ENCODE peak calls at places on chromosomes 5 and 9, in nine cellular contexts. H is A549, M is tibial nerve, J is breast epithelium, Y is ovary, P is HCT116, Q is prostate gland, S is suprapubic skin, C is IMR-90. V is an unnamed sample.

GRCh38 chr9:81318571-81318970 is 370.8 kb downstream of the TLE1 start:
- DNase-seq in H (peak), M (no peak), J (no peak), Y (no peak), P (no peak), Q (no peak), S (no peak), C (peak), V (no peak)

GRCh38 chr9:20621553-20622329 is 558 bp downstream of the MLLT3 start:
- DNase-seq in H (peak), M (peak), J (peak), Y (peak), P (no peak), Q (peak), S (peak), C (peak), V (no peak)

GRCh38 chr5:14397717-14398116 is 183.9 kb upstream of the OTULINL start:
- DNase-seq in H (no peak), M (no peak), J (peak), Y (no peak), P (no peak), Q (peak), S (no peak), C (peak), V (no peak)

GRCh38 chr9:122095010-122095767 is 2.1 kb upstream of the TTLL11 start:
- DNase-seq in H (peak), M (peak), J (no peak), Y (peak), P (peak), Q (peak), S (no peak), C (peak), V (no peak)

GRCh38 chr9:124778575-124779367 is 1.8 kb downstream of the OLFML2A start:
- DNase-seq in H (no peak), M (no peak), J (no peak), Y (no peak), P (no peak), Q (no peak), S (no peak), C (no peak), V (no peak)

GRCh38 chr5:36734422-36734821 is 128.0 kb downstream of the SLC1A3 start:
- DNase-seq in H (peak), M (no peak), J (no peak), Y (no peak), P (no peak), Q (peak), S (no peak), C (peak), V (no peak)

GRCh38 chr9:79610019-79610760 is 38.4 kb downstream of the TLE4 start:
- DNase-seq in H (no peak), M (no peak), J (no peak), Y (no peak), P (no peak), Q (no peak), S (no peak), C (peak), V (no peak)

GRCh38 chr5:151890299-151890698 is 34.4 kb downstream of the GLRA1 start:
- DNase-seq in H (no peak), M (no peak), J (no peak), Y (no peak), P (no peak), Q (no peak), S (no peak), C (no peak), V (no peak)

GRCh38 chr9:110531776-110532175 is 47.8 kb downstream of the SVEP1 start:
- DNase-seq in H (no peak), M (no peak), J (no peak), Y (no peak), P (no peak), Q (no peak), S (no peak), C (peak), V (no peak)

GRCh38 chr9:106929471-106930198 is 66.7 kb downstream of the ZNF462 start:
- DNase-seq in H (no peak), M (no peak), J (no peak), Y (no peak), P (no peak), Q (no peak), S (no peak), C (peak), V (no peak)

GRCh38 chr5:125411163-125412050 is 665.0 kb upstream of the ZNF608 start:
- DNase-seq in H (no peak), M (no peak), J (no peak), Y (no peak), P (no peak), Q (peak), S (peak), C (peak), V (no peak)

GRCh38 chr9:131874916-131875670 is 135.2 kb upstream of the RAPGEF1 start:
- DNase-seq in H (no peak), M (no peak), J (no peak), Y (no peak), P (no peak), Q (no peak), S (no peak), C (no peak), V (no peak)

GRCh38 chr5:20556364-20556763 is 568.4 kb upstream of the CDH18 start:
- DNase-seq in H (peak), M (no peak), J (no peak), Y (no peak), P (no peak), Q (no peak), S (no peak), C (no peak), V (no peak)

GRCh38 chr5:157456301-157456700 is 3.7 kb upstream of the NIPAL4 start:
- DNase-seq in H (no peak), M (no peak), J (no peak), Y (no peak), P (no peak), Q (no peak), S (no peak), C (no peak), V (no peak)

GRCh38 chr9:20618361-20618799 is 3.9 kb downstream of the MLLT3 start:
- DNase-seq in H (peak), M (no peak), J (no peak), Y (no peak), P (no peak), Q (peak), S (no peak), C (peak), V (no peak)

GRCh38 chr5:40680741-40681350 is 1.1 kb downstream of the PTGER4 start:
- DNase-seq in H (no peak), M (peak), J (no peak), Y (no peak), P (no peak), Q (peak), S (peak), C (no peak), V (peak)

GRCh38 chr9:26264709-26265601 is 586.7 kb upstream of the TUSC1 start:
- DNase-seq in H (peak), M (no peak), J (no peak), Y (no peak), P (no peak), Q (no peak), S (no peak), C (peak), V (no peak)

GRCh38 chr5:80343067-80343466 is 23.3 kb downstream of the SPZ1 start:
- DNase-seq in H (no peak), M (no peak), J (no peak), Y (no peak), P (peak), Q (no peak), S (no peak), C (peak), V (no peak)

GRCh38 chr9:3502560-3503398 is 23.0 kb downstream of the RFX3 start:
- DNase-seq in H (peak), M (no peak), J (no peak), Y (no peak), P (no peak), Q (no peak), S (no peak), C (peak), V (no peak)

GRCh38 chr5:58849995-58850667 is 267.3 kb downstream of the RAB3C start:
- DNase-seq in H (peak), M (no peak), J (no peak), Y (no peak), P (peak), Q (peak), S (no peak), C (peak), V (peak)

GRCh38 chr5:173412566-173412965 is 84.4 kb upstream of the STC2 start:
- DNase-seq in H (no peak), M (no peak), J (no peak), Y (no peak), P (no peak), Q (no peak), S (no peak), C (peak), V (no peak)

GRCh38 chr9:136363106-136363605 is 388 bp downstream of the DNLZ start:
- DNase-seq in H (peak), M (peak), J (peak), Y (peak), P (peak), Q (peak), S (peak), C (peak), V (peak)
- TF ChIP-seq POLR2A in H (peak), M (no peak), J (no peak), Y (peak), P (peak), Q (peak), S (no peak), C (peak), V (peak)

GRCh38 chr5:34672196-34672595 is 16.1 kb downstream of the RAI14 start:
- DNase-seq in H (no peak), M (no peak), J (no peak), Y (no peak), P (no peak), Q (no peak), S (no peak), C (no peak), V (no peak)

GRCh38 chr5:34673463-34674125 is 17.5 kb downstream of the RAI14 start:
- DNase-seq in H (no peak), M (no peak), J (no peak), Y (no peak), P (no peak), Q (no peak), S (no peak), C (no peak), V (no peak)

GRCh38 chr5:34676409-34676808 is 20.3 kb downstream of the RAI14 start:
- DNase-seq in H (no peak), M (no peak), J (no peak), Y (no peak), P (no peak), Q (no peak), S (no peak), C (peak), V (no peak)

GRCh38 chr5:34675857-34676256 is 19.7 kb downstream of the RAI14 start:
- DNase-seq in H (no peak), M (no peak), J (no peak), Y (no peak), P (no peak), Q (no peak), S (no peak), C (peak), V (no peak)

DNA sequence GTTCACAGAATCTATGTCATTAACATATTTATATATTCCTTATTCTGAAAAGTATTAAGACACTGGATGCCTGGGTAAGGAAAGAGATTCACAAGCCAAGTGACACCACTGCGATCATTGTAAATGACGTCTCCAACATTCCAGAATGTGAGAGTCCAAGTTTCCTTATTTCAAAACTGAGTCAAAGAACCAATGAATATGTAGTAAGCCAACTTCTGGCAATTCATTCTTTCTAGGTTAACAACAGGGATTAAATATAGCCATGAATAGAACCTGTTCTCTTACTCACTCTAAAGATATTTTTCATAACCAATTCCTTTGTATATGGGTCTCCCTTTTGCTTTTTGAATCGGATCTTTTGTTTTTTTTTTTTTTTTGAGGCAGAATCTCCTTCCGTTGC is 18.1 kb downstream of the RAI14 start:
- DNase-seq in H (no peak), M (no peak), J (no peak), Y (no peak), P (no peak), Q (no peak), S (no peak), C (peak), V (no peak)
- TF ChIP-seq POLR2A in H (no peak), M (no peak), J (no peak), Y (no peak), P (no peak), Q (no peak), S (no peak), C (no peak), V (no peak)

GRCh38 chr5:42994285-42995151 is 45.6 kb downstream of the ANXA2R start:
- DNase-seq in H (peak), M (peak), J (peak), Y (peak), P (peak), Q (peak), S (peak), C (peak), V (no peak)

GRCh38 chr5:42990892-42991291 is 49.2 kb downstream of the ANXA2R start:
- DNase-seq in H (no peak), M (no peak), J (no peak), Y (no peak), P (no peak), Q (no peak), S (no peak), C (no peak), V (no peak)

GRCh38 chr5:42993516-42994284 is 46.4 kb downstream of the ANXA2R start:
- DNase-seq in H (peak), M (peak), J (no peak), Y (no peak), P (no peak), Q (no peak), S (no peak), C (peak), V (no peak)

GRCh38 chr5:42991477-42992034 is 48.6 kb downstream of the ANXA2R start:
- DNase-seq in H (no peak), M (peak), J (no peak), Y (no peak), P (no peak), Q (no peak), S (no peak), C (peak), V (peak)

DNA sequence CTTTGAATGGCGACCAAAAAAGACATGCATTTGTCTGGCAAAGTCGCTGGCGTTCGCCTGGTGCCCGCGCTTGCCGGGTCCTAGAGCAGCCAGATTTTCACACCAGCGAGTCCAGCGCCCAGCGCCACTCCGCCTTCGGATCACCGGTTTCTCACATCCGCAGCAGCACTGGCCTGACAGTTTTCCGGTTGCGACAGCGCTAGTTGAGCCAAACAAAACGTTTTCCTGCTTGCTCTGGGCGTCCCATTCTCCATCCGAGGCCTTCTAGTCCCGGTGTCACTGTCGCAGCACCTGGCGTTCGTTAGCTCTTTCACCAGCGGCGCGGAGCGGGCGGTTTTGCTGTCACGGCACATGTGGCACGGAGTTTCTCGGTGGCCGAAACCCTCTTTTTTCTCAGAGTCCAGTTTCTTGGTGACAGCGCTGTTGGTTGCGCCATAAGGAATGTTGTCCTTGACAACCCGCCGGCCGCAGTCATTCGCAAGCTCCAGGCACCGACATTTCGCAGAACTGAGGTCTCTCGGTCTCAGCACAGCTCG is 48.0 kb downstream of the ANXA2R start:
- DNase-seq in H (peak), M (peak), J (peak), Y (peak), P (peak), Q (peak), S (peak), C (peak), V (peak)
- TF ChIP-seq POLR2A in H (peak), M (peak), J (peak), Y (peak), P (no peak), Q (peak), S (peak), C (peak), V (peak)

DNA sequence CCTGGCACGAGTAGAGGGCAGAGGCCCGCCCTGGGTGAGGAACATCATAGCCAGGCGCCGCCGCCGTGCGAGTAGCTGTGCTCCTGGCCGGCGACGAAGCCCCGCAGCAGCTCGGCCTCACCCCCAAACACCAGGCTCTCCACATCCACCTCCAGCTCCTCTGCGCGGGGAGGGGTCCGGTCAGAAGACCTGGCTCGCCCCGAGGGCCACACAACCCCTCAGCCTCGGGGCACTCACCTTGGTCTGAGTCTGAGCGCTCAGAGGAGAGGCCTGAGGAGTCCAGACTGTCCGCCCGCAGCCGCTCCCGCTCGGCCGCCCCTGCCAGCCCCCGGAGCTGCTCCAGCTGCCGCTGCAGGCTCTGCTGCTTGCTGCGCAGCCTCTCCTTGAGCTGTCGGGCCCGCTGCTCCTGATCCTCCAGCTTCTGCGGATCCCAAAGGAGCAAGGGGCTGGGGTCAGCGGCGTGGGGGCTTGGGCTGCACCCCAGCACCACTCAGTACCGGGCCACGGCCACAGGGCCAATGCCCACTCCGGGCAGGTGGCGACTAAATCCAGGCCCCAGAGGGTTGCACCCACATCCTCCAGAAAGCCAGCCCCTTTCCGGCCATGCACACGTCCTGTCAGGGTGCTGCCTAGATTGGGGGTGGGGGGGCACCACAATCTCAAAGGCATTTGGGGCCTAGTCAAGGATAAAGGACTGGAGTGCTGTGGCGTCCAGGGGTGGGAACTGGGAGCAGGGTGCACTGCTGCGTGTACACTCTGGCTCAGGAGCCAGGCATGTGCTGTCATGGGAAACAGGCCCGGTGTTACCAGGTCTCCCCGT is 3.9 kb downstream of the MXD3 start:
- DNase-seq in H (no peak), M (no peak), J (no peak), Y (no peak), P (no peak), Q (no peak), S (no peak), C (no peak), V (no peak)
- TF ChIP-seq POLR2A in H (no peak), M (no peak), J (no peak), Y (no peak), P (no peak), Q (no peak), S (no peak), C (no peak), V (peak)

GRCh38 chr5:112419050-112419595 is at the start of gene EPB41L4A:
- DNase-seq in H (peak), M (no peak), J (no peak), Y (peak), P (no peak), Q (peak), S (peak), C (no peak), V (peak)
- TF ChIP-seq POLR2A in H (no peak), M (no peak), J (no peak), Y (no peak), P (no peak), Q (no peak), S (no peak), C (no peak), V (no peak)

GRCh38 chr5:176535101-176535654 is 2.0 kb downstream of the RNF44 start:
- DNase-seq in H (peak), M (no peak), J (no peak), Y (no peak), P (no peak), Q (peak), S (no peak), C (peak), V (no peak)

GRCh38 chr5:176534640-176535039 is 2.6 kb downstream of the RNF44 start:
- DNase-seq in H (peak), M (no peak), J (no peak), Y (no peak), P (no peak), Q (no peak), S (no peak), C (no peak), V (no peak)

GRCh38 chr5:176536132-176536901 is 885 bp downstream of the RNF44 start:
- DNase-seq in H (peak), M (peak), J (peak), Y (peak), P (no peak), Q (peak), S (peak), C (peak), V (peak)

GRCh38 chr5:176536902-176537607 is at the start of gene RNF44:
- DNase-seq in H (peak), M (peak), J (peak), Y (peak), P (peak), Q (peak), S (peak), C (peak), V (peak)

GRCh38 chr5:176535655-176536131 is 1.5 kb downstream of the RNF44 start:
- DNase-seq in H (no peak), M (no peak), J (no peak), Y (no peak), P (no peak), Q (no peak), S (no peak), C (no peak), V (no peak)
- TF ChIP-seq POLR2A in H (no peak), M (no peak), J (no peak), Y (no peak), P (no peak), Q (no peak), S (no peak), C (no peak), V (no peak)